ENCODE peak calls at places on chromosome 10, in six cellular contexts. L, W, Y, V, G and D are unnamed samples. For H3K9me3, the result is how much of the 10 kb centered on the place peaks cover.

GRCh38 chr10:77927343-77928256 is 1.0 kb upstream of the DLG5 start:
- DNase-seq in V (no peak), Y (peak), G (no peak), W (peak), L (no peak), D (no peak)

GRCh38 chr10:6580279-6581029 is 378 bp upstream of the PRKCQ start:
- DNase-seq in W (peak), G (peak), Y (peak), V (peak), L (peak), D (peak)

GRCh38 chr10:127888526-127889312 is 4.0 kb downstream of the CLRN3 start:
- DNase-seq in Y (no peak), W (no peak), V (no peak), L (no peak), G (no peak), D (no peak)

GRCh38 chr10:8060010-8060703 is 5.7 kb downstream of the GATA3 start:
- DNase-seq in G (no peak), V (no peak), L (no peak), Y (peak), W (no peak), D (no peak)

GRCh38 chr10:17003151-17003550 is 126.5 kb downstream of the CUBN start:
- DNase-seq in L (no peak), V (no peak), Y (no peak), G (no peak), W (peak), D (peak)

GRCh38 chr10:3828404-3829192 is 43.6 kb upstream of the KLF6 start:
- DNase-seq in Y (no peak), G (no peak), W (peak), V (no peak), L (no peak), D (peak)

GRCh38 chr10:101938316-101939272 is 95.0 kb upstream of the KCNIP2 start:
- DNase-seq in W (peak), G (no peak), Y (no peak), L (no peak), V (no peak), D (no peak)

GRCh38 chr10:77801474-77802238 is 124.9 kb downstream of the DLG5 start:
- DNase-seq in W (no peak), L (no peak), G (no peak), V (no peak), Y (no peak), D (no peak)

GRCh38 chr10:88689366-88689765 is 16.7 kb upstream of the LIPK start:
- DNase-seq in W (no peak), Y (no peak), V (no peak), L (peak), G (no peak), D (no peak)

GRCh38 chr10:88687853-88688467 is 18.1 kb upstream of the LIPK start:
- DNase-seq in L (no peak), Y (peak), V (no peak), W (peak), G (no peak), D (no peak)

DNA sequence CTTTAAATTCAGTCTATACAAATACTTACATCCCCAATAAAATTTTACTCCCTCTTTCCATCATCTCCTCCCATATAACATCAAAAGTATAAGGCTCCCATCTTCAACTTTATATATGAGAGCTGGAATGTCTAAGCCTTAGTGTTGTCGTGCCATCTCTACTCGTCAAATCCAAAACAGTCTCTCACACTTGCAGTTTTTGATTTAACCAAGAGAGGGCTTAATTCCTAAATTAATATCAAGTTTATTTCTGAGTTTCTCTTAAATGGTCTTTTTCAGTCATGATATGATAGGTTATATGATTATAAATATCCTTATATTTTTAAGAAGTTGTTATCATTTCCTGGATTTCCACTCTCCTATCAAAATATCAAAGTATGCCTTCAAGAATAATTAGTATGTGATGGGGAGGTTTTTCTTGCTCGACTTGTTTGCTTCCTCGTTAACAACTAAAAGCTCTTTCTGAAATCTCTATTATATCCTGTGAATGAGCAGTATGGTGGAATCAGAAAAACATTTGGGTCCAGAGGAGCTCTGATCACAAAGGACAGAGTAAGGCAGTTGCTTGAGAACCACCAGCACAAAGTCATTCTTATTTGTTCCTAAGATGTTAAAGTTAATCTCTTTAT is 12.5 kb upstream of the LIPK start:
- DNase-seq in L (no peak), G (no peak), W (peak), V (no peak), Y (peak), D (no peak)
- TF ChIP-seq CTCF in L (peak), G (no peak), W (no peak), V (no peak), Y (peak), D (no peak)

GRCh38 chr10:130960531-130960930 is 351.0 kb downstream of the TCERG1L start:
- DNase-seq in V (no peak), W (no peak), L (no peak), Y (no peak), G (no peak), D (no peak)
- H3K9me3 ChIP-seq in V (under half), W (under half), L (under half), Y (under half), G (under half), D (under half)

DNA sequence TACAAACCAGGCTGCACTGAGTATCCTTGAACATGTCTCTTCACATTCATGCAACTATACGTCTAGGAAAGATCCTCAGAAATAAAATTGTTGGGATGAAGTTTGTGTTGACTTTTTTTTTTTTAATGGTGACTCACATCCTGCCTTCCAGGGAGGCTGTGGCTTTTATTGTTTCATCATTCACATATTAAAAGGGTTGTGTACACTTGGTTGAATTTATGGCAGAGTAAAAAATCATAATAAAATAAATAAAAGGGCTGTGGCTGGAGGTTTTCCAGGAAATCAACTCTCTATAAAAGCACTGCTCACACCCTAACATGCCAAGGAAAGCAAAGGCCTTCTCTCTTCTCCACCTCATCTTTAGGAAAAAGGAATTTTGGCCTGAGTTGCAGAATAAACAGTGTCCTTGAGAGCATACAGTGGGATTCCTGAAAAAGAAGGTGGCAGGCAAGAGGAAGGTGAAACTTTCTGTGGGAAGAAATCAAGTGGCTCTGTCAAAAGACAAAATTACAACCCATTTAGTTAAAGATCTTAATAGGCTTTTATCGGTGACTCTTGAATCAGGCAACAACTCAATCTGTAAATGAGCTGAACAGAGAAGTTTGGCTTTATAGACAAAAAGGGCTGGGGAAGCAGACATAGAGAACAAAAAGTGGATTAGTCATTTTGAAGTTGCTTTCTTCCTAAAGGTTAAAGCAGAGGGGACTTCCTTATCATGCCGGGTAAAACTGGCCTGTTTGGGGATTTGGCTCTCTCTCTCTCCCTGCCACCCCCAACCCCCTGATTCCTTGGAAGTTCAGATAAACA is 41.6 kb upstream of the FHIP2A start:
- DNase-seq in W (peak), G (no peak), L (no peak), Y (peak), V (no peak), D (no peak)
- H3K27ac ChIP-seq in W (peak), G (no peak), L (peak), Y (no peak), V (no peak), D (no peak)

GRCh38 chr10:59181668-59182067 is 5.2 kb downstream of the PHYHIPL start:
- DNase-seq in V (no peak), W (peak), Y (peak), G (no peak), L (no peak), D (no peak)
- TF ChIP-seq CTCF in V (peak), W (peak), Y (peak), G (peak), L (peak), D (no peak)

DNA sequence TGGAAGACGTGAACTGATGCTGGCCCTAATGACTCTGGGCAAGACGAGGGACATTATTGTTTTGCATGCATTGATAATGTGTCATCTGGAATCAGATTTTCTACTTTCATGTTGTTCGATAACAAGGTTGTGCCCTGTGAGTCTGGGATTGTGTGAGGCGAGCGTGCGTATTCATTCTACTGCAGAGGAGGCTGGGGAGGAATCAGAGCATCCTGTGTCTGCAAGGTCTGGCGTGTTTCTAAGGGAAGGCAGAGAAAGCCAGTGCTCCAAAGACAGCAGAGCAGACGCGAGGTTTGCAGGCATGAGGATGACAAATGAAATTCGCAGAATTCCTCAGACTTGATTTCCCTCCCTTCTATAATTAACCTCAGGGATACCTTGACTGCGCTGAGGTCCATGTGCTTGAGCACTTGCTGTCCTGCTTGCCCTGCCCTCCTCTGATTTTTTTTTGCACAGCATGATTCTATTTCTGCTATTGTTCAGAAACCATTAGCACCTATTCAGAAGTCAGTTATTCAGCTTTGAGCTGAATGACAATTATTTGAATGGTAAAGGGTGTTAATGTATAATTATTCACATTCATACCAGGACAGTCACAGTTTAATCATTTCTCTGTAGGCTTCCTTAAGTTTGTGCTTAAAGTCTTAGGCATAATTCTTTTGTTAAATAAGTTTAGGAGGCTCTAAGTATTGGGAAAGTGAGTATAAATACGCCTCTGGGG is 233.6 kb downstream of the EBF3 start:
- DNase-seq in W (no peak), L (no peak), V (no peak), G (no peak), Y (no peak), D (no peak)
- H3K9me3 ChIP-seq in W (under half), L (under half), V (under half), G (under half), Y (under half), D (under half)

DNA sequence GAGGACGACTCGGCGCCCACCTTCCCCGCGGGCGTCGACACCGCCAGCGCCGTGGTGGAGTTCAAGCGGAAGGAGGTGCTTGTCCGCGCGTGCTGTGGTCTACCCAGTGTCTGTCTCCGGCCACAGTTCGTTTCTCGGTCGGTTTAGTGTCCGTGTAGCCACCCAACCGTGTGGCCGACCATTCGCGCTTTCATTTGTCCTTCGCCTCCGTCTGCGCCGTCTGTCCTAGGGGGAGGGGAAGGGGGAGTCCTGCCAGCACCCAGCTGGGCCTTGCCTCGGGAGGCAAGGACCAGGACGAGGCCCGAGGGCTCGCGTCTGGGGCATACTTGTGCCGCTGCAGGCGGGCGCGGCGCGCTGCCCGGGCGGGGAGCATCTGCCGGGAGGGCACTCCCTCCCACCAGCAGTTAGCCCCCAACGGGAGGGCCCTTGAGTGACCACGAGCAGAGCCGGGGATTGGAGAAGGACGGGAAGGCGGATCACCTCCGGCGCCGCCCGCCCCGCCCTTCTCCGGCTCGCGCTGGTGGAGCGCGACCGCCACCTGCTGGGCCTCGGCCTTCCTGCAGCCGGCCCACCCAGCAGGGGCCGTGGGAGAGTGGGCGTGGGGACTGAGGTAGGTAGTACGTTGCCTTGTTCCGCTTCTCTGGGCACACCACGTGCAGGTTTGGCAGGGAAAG is 28.4 kb downstream of the RET start:
- DNase-seq in V (peak), L (peak), W (peak), Y (peak), G (peak), D (peak)
- H3K27ac ChIP-seq in V (no peak), L (no peak), W (no peak), Y (no peak), G (no peak), D (no peak)

GRCh38 chr10:73779018-73779417 is 2.8 kb upstream of the CHCHD1 start:
- DNase-seq in L (no peak), V (no peak), Y (no peak), G (no peak), W (no peak), D (no peak)

GRCh38 chr10:73771722-73772279 is 10.0 kb upstream of the CHCHD1 start:
- DNase-seq in G (peak), L (peak), Y (peak), V (no peak), W (peak), D (peak)

GRCh38 chr10:73772280-73773151 is 9.3 kb upstream of the CHCHD1 start:
- DNase-seq in L (peak), V (peak), W (peak), Y (peak), G (peak), D (peak)

GRCh38 chr10:73773152-73773879 is 8.5 kb upstream of the CHCHD1 start:
- DNase-seq in L (no peak), G (no peak), V (no peak), W (no peak), Y (no peak), D (no peak)

GRCh38 chr10:73774637-73775036 is 7.2 kb upstream of the CHCHD1 start:
- DNase-seq in V (no peak), G (no peak), W (peak), Y (no peak), L (no peak), D (no peak)
- TF ChIP-seq CTCF in V (no peak), G (no peak), W (no peak), Y (no peak), L (no peak), D (no peak)